ENCODE peak calls at places on chromosomes 3 and 15, in eight cellular contexts. L is GM23248, O is fibroblast of lung, I is astrocyte, P is hepatocyte, K is DND-41, Q is neuronal stem cell, Z is GM12878. X is an unnamed sample. For H3K4me1, the result is how much of the 10 kb centered on the place peaks cover.

GRCh38 chr3:123686254-123686653 is 101.4 kb upstream of the HACD2 start:
- DNase-seq in L (no peak), O (no peak), I (no peak), P (no peak), K (no peak), Q (peak), Z (no peak), X (no peak)

GRCh38 chr15:40279437-40280141 is 3.3 kb downstream of the ANKRD63 start:
- DNase-seq in L (peak), O (peak), I (no peak), P (peak), K (peak), Q (peak), Z (no peak), X (peak)

GRCh38 chr3:69032137-69032536 is 18.7 kb upstream of the EOGT start:
- DNase-seq in L (peak), O (no peak), I (peak), P (no peak), K (no peak), Q (no peak), Z (no peak), X (peak)

GRCh38 chr15:58510715-58511465 is 79.1 kb downstream of the LIPC start:
- DNase-seq in L (peak), O (peak), I (peak), P (no peak), K (no peak), Q (no peak), Z (no peak), X (no peak)

GRCh38 chr3:175648939-175649338 is 789.8 kb downstream of the NAALADL2 start:
- DNase-seq in L (no peak), O (no peak), I (no peak), P (no peak), K (no peak), Q (no peak), Z (no peak), X (no peak)

GRCh38 chr3:106811376-106811775 is 565.9 kb upstream of the CCDC54 start:
- DNase-seq in L (peak), O (peak), I (peak), P (no peak), K (no peak), Q (no peak), Z (no peak), X (peak)

GRCh38 chr3:29427266-29428103 is 146.6 kb downstream of the RBMS3 start:
- DNase-seq in L (peak), O (peak), I (peak), P (no peak), K (no peak), Q (no peak), Z (no peak), X (no peak)

GRCh38 chr15:55337160-55337559 is 18.1 kb downstream of the PIGB start:
- DNase-seq in L (no peak), O (no peak), I (no peak), P (no peak), K (no peak), Q (no peak), Z (no peak), X (no peak)

GRCh38 chr3:131738095-131738494 is 235.3 kb upstream of the MRPL3 start:
- DNase-seq in L (peak), O (no peak), I (no peak), P (no peak), K (no peak), Q (no peak), Z (no peak), X (no peak)

GRCh38 chr3:126618021-126618420 is 36.9 kb downstream of the TXNRD3 start:
- DNase-seq in L (no peak), O (peak), I (peak), P (no peak), K (no peak), Q (no peak), Z (no peak), X (peak)

GRCh38 chr3:156174229-156174847 is 54.0 kb downstream of the KCNAB1 start:
- DNase-seq in L (peak), O (peak), I (peak), P (peak), K (no peak), Q (no peak), Z (no peak), X (peak)

GRCh38 chr3:197907196-197907595 is 42.8 kb upstream of the RPL35A start:
- DNase-seq in L (peak), O (no peak), I (no peak), P (no peak), K (no peak), Q (no peak), Z (no peak), X (no peak)

GRCh38 chr3:155254445-155254844 is 39.0 kb downstream of the STRIT1 start:
- DNase-seq in L (no peak), O (no peak), I (no peak), P (peak), K (no peak), Q (no peak), Z (no peak), X (no peak)

GRCh38 chr3:160103397-160103796 is 114.8 kb downstream of the IL12A start:
- DNase-seq in L (no peak), O (no peak), I (no peak), P (no peak), K (no peak), Q (no peak), Z (no peak), X (no peak)

GRCh38 chr3:99929409-99930139 is 111.9 kb downstream of the CMSS1 start:
- DNase-seq in L (peak), O (peak), I (peak), P (peak), K (no peak), Q (no peak), Z (no peak), X (peak)

GRCh38 chr3:16060945-16061344 is 113.5 kb upstream of the GALNT15 start:
- DNase-seq in L (peak), O (peak), I (peak), P (peak), K (no peak), Q (no peak), Z (no peak), X (peak)

GRCh38 chr3:149877668-149878067 is 64.7 kb downstream of the RNF13 start:
- DNase-seq in L (no peak), O (no peak), I (no peak), P (no peak), K (no peak), Q (no peak), Z (no peak), X (no peak)

GRCh38 chr15:42734076-42734672 is 2.8 kb downstream of the CDAN1 start:
- DNase-seq in L (no peak), O (no peak), I (no peak), P (no peak), K (no peak), Q (no peak), Z (no peak), X (no peak)

GRCh38 chr3:79085166-79085565 is 682.6 kb downstream of the ROBO1 start:
- DNase-seq in L (peak), O (peak), I (peak), P (no peak), K (no peak), Q (no peak), Z (no peak), X (no peak)

GRCh38 chr15:89041507-89041906 is 46.7 kb upstream of the ABHD2 start:
- DNase-seq in L (no peak), O (no peak), I (no peak), P (no peak), K (no peak), Q (no peak), Z (no peak), X (no peak)

GRCh38 chr3:115961390-115961789 is 338.1 kb downstream of the GAP43 start:
- DNase-seq in L (peak), O (no peak), I (no peak), P (no peak), K (no peak), Q (no peak), Z (no peak), X (peak)

GRCh38 chr15:68497206-68497910 is 65.4 kb upstream of the ITGA11 start:
- DNase-seq in L (peak), O (no peak), I (peak), P (no peak), K (no peak), Q (no peak), Z (no peak), X (no peak)

GRCh38 chr3:38649500-38650247 is at the start of gene SCN5A:
- DNase-seq in L (peak), O (peak), I (no peak), P (peak), K (peak), Q (no peak), Z (no peak), X (no peak)

GRCh38 chr15:53197426-53197839 is 407.3 kb upstream of the ONECUT1 start:
- DNase-seq in L (peak), O (peak), I (peak), P (peak), K (peak), Q (peak), Z (no peak), X (peak)

GRCh38 chr3:2810723-2811122 is 299.5 kb downstream of the IL5RA start:
- DNase-seq in L (peak), O (no peak), I (no peak), P (peak), K (no peak), Q (no peak), Z (no peak), X (no peak)

GRCh38 chr3:7960601-7961000 is 541.0 kb upstream of the LMCD1 start:
- DNase-seq in L (no peak), O (no peak), I (no peak), P (no peak), K (no peak), Q (no peak), Z (no peak), X (no peak)

GRCh38 chr3:1346386-1346785 is 253.6 kb downstream of the CNTN6 start:
- DNase-seq in L (no peak), O (no peak), I (no peak), P (no peak), K (no peak), Q (no peak), Z (no peak), X (no peak)

GRCh38 chr3:132268956-132269355 is 48.3 kb upstream of the ACP3 start:
- DNase-seq in L (peak), O (peak), I (no peak), P (peak), K (peak), Q (no peak), Z (no peak), X (no peak)

GRCh38 chr15:70258369-70259029 is 160.8 kb upstream of the TLE3 start:
- DNase-seq in L (peak), O (no peak), I (peak), P (no peak), K (peak), Q (no peak), Z (no peak), X (no peak)
- H2AFZ ChIP-seq in L (no peak), O (no peak), I (no peak), P (no peak), K (peak), Q (peak), Z (peak), X (no peak)

GRCh38 chr3:170077406-170077805 is 39.6 kb downstream of the GPR160 start:
- DNase-seq in L (no peak), O (no peak), I (no peak), P (no peak), K (no peak), Q (no peak), Z (no peak), X (no peak)

GRCh38 chr3:170080605-170081004 is 42.8 kb downstream of the GPR160 start:
- DNase-seq in L (no peak), O (no peak), I (no peak), P (no peak), K (no peak), Q (no peak), Z (no peak), X (no peak)

GRCh38 chr3:170076715-170077238 is 39.0 kb downstream of the GPR160 start:
- DNase-seq in L (peak), O (peak), I (peak), P (peak), K (peak), Q (no peak), Z (no peak), X (peak)

GRCh38 chr3:170079466-170080165 is 41.8 kb downstream of the GPR160 start:
- DNase-seq in L (no peak), O (peak), I (no peak), P (peak), K (no peak), Q (no peak), Z (no peak), X (no peak)

GRCh38 chr3:170078620-170079281 is 41.0 kb downstream of the GPR160 start:
- DNase-seq in L (no peak), O (no peak), I (no peak), P (no peak), K (no peak), Q (no peak), Z (no peak), X (no peak)
- H3K4me1 ChIP-seq in L (under half), O (under half), I (under half), P (under half), K (under half), Q (under half), Z (under half), X (under half)

DNA sequence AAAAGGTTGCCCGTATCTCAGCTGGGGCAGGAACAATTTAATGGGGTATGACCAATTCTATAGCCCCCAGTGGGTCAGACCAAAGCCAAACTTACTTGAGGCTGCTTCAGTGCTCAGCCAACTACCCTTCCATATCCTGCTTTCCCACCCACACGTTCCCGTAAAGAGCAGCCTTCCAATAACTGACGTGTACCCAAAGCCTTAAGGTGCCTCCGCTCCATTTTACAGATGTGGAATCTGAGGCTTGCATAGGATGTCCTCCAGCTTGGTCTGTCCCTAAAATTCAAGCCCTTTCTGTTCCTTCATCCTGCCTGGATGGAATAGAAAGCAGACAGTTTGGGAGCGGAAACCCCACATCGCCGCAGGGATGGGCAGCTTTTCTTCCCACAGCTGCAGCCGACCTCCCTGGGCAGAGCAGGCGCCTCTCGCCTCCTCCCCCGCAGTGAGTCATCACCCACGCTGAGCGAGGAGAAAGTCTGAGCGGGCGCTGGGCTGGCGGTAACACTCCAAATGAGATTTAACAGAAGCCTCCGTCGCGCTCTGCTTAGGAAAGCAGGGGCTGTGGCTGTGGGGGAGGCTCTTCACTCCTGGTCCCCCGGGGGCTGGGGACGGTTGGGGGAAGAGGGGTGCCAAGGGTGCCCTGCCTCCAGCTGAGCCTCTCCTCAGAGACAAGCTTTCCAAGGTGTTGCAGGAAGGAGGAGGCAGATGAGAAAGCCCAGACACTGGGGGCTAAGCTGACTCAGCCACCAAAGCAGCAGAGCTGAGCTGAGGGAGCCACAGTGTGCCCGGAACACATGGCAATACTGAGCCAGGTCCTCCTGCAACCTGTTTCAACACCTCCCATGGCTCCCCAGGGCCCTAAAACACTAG is 57.8 kb upstream of the HRH1 start:
- DNase-seq in L (peak), O (peak), I (peak), P (peak), K (peak), Q (no peak), Z (no peak), X (peak)
- H2AFZ ChIP-seq in L (peak), O (peak), I (peak), P (peak), K (no peak), Q (peak), Z (no peak), X (peak)

GRCh38 chr3:10074666-10075065 is 33.4 kb downstream of the FANCD2OS start:
- DNase-seq in L (peak), O (no peak), I (no peak), P (no peak), K (no peak), Q (no peak), Z (no peak), X (no peak)
- H3K4me1 ChIP-seq in L (under half), O (under half), I (under half), P (under half), K (under half), Q (under half), Z (under half), X (under half)

GRCh38 chr15:37880009-37880834 is 54.2 kb upstream of the TMCO5A start:
- DNase-seq in L (peak), O (peak), I (peak), P (peak), K (peak), Q (peak), Z (no peak), X (peak)
- H2AFZ ChIP-seq in L (no peak), O (no peak), I (no peak), P (no peak), K (no peak), Q (peak), Z (no peak), X (no peak)

DNA sequence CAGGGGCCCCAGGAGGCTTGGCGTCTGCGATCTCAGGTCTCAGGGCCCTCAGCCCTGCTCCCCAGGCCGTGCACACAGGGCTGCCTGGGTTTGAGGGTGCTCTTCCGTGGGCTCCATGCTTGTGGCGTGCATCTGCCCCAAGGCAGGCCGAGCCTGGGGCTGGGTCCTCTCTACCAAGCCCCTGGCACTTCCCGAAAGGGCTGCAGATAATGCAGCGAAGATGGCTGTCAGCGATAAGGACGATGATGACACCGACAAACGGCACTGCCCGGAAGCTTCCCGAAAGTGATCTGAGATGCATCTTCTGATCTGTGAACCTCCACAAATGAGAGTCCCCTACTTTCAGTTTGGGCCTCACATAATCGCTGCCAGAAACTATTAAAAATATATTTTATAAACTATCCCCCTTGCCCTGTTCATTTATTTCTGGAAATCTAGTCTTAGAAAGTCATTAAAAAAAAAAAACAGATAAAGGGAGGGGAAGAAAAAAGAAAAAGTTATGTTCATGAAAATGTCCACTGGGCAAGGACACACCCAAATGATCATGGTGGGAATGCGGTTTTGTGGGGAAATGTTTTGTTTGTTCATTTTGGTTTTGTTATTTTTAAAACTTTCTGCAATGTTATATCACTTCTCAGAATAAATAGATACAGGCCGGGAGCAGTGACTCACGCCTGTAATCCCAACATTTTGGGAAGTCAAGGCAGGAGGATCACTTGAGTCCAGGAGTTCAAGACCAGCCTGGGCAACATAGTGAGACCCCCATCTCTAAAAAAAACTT is 51.5 kb downstream of the RPN1 start:
- DNase-seq in L (no peak), O (peak), I (no peak), P (no peak), K (no peak), Q (no peak), Z (no peak), X (no peak)
- H3K4me1 ChIP-seq in L (under half), O (under half), I (under half), P (under half), K (under half), Q (under half), Z (under half), X (under half)

GRCh38 chr3:186665484-186666188 is at the start of gene HRG:
- DNase-seq in L (no peak), O (no peak), I (no peak), P (no peak), K (no peak), Q (no peak), Z (no peak), X (no peak)
- H2AFZ ChIP-seq in L (no peak), O (no peak), I (no peak), P (no peak), K (no peak), Q (no peak), Z (no peak), X (no peak)

DNA sequence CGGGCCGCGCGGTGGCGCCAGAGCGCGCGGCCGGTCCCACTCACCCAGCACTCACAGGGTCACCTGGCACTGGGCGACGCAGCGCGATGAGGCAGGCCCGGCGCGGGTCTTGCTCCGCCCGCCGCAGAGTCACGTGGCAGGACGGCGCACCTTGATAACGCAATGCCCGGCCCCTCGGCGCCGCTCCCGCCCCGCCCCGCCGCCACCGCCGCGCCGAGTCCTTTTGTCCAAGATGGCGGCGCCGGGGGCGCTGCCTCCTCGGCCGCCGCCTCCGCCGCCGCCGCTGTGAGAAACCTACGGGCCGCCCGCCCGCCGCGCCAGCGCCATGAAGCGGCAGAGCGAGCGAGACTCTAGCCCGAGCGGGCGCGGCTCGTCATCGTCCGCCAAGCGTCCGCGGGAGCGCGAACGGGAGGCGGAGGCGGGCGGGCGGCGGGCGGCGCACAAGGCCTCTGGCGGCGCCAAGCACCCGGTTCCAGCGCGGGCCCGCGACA is at the start of gene RBM15B:
- DNase-seq in L (peak), O (peak), I (peak), P (peak), K (peak), Q (peak), Z (peak), X (peak)
- H3K4me1 ChIP-seq in L (under half), O (under half), I (half or more), P (half or more), K (half or more), Q (under half), Z (under half), X (half or more)

X was measured in mammary epithelial cell.